ENCODE peak calls at places on chromosomes 3 and 15, in five cellular contexts. T is DND-41; D is CD8-positive, alpha-beta T cell; J is SJSA1; U is right cardiac atrium. K is an unnamed sample.

GRCh38 chr3:137105277-137105977 is 147.6 kb downstream of the IL20RB start:
- DNase-seq in U (no peak), J (peak; percentile 47), D (no peak), T (peak; percentile 30), K (no peak)

GRCh38 chr3:129277829-129278271 is 820 bp upstream of the HMCES start:
- DNase-seq in U (no peak), J (no peak), D (no peak), T (no peak), K (no peak)

GRCh38 chr15:70087708-70088352 is 9.9 kb downstream of the TLE3 start:
- DNase-seq in D (no peak), U (no peak), T (no peak), J (no peak), K (no peak)

GRCh38 chr3:133505813-133506212 is 67.7 kb upstream of the CDV3 start:
- DNase-seq in U (no peak), D (no peak), J (no peak), T (no peak), K (no peak)

GRCh38 chr3:14915636-14916222 is 31.7 kb upstream of the NR2C2 start:
- DNase-seq in T (peak; percentile 64), D (peak; percentile 60), U (no peak), J (no peak), K (peak; percentile 37)

GRCh38 chr3:179852117-179852886 is 184.4 kb downstream of the PEX5L start:
- DNase-seq in U (no peak), J (peak; percentile 42), T (no peak), D (no peak), K (no peak)

GRCh38 chr15:70604671-70605070 is 158.7 kb downstream of the UACA start:
- DNase-seq in U (no peak), J (no peak), D (no peak), T (no peak), K (no peak)

GRCh38 chr3:168024537-168024941 is 71.2 kb downstream of the GOLIM4 start:
- DNase-seq in T (no peak), J (peak; percentile 67), U (no peak), D (no peak), K (no peak)

GRCh38 chr15:100227781-100228180 is 114.0 kb downstream of the ADAMTS17 start:
- DNase-seq in U (no peak), T (no peak), J (no peak), D (no peak), K (no peak)

GRCh38 chr15:48421362-48421761 is 90.1 kb downstream of the DUT start:
- DNase-seq in J (no peak), U (no peak), T (no peak), D (no peak), K (no peak)

GRCh38 chr3:111956995-111957736 is 21.7 kb upstream of the ABHD10 start:
- DNase-seq in D (no peak), U (no peak), T (no peak), J (no peak), K (no peak)

GRCh38 chr3:15973930-15974329 is 176.2 kb upstream of the ANKRD28 start:
- DNase-seq in T (no peak), U (no peak), J (no peak), D (no peak), K (no peak)

GRCh38 chr3:158313344-158313927 is 203.5 kb downstream of the RSRC1 start:
- DNase-seq in T (peak; percentile 12), J (peak; percentile 22), D (no peak), U (no peak), K (no peak)

GRCh38 chr3:123348-123747 is 73.2 kb upstream of the CHL1 start:
- DNase-seq in U (no peak), T (no peak), D (no peak), J (no peak), K (no peak)

GRCh38 chr3:128502-128901 is 68.1 kb upstream of the CHL1 start:
- DNase-seq in D (no peak), J (no peak), U (no peak), T (no peak), K (no peak)

GRCh38 chr3:124557-125179 is 71.9 kb upstream of the CHL1 start:
- DNase-seq in U (no peak), J (no peak), T (no peak), D (no peak), K (no peak)
- H3K9me3 ChIP-seq in U (no peaks in the 10 kb centered on the region), J (no peaks in the 10 kb centered on the region), T (no peaks in the 10 kb centered on the region), D (no peaks in the 10 kb centered on the region), K (no peaks in the 10 kb centered on the region)

DNA sequence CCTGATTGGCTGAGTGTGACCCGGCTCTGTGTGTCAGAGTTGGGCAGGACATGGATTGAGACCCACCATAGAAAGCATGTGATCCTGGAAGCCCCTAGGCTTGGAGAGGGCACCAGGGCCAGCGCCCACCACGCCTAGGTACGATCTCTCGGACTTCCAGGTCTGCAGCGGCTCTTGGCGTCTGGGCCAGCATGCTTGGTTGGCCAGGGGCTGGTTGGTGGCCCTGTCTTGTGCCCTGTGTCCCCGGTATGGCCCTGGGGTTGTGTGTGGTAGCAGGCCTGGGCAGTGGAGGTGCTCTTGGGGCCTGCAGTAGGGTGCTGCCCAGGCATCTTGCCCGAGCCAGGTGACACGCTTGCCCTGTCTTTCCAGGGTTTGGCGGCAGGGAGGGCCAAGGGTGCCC is 210.6 kb downstream of the UBE3A start:
- DNase-seq in U (no peak), J (no peak), T (no peak), D (no peak), K (no peak)
- H3K9me3 ChIP-seq in U (no peaks in the 10 kb centered on the region), J (peaks cover 12% of the 10 kb centered on the region), T (peaks cover 17% of the 10 kb centered on the region), D (no peaks in the 10 kb centered on the region), K (no peaks in the 10 kb centered on the region)

GRCh38 chr15:95698230-95698629 is 632.3 kb upstream of the NR2F2 start:
- DNase-seq in J (no peak), U (no peak), T (no peak), D (no peak), K (no peak)
- H3K9me3 ChIP-seq in J (peaks cover 14% of the 10 kb centered on the region), U (peaks cover 3% of the 10 kb centered on the region), T (peaks cover 23% of the 10 kb centered on the region), D (no peaks in the 10 kb centered on the region), K (peaks cover 26% of the 10 kb centered on the region)

GRCh38 chr3:44643024-44643423 is 5.5 kb upstream of the ZNF35 start:
- DNase-seq in D (no peak), U (no peak), T (no peak), J (no peak), K (no peak)
- H3K9me3 ChIP-seq in D (peaks cover 40% of the 10 kb centered on the region), U (peaks cover 1% of the 10 kb centered on the region), T (peaks cover 8% of the 10 kb centered on the region), J (peaks cover 21% of the 10 kb centered on the region), K (peaks cover 34% of the 10 kb centered on the region)

GRCh38 chr3:156787015-156787414 is 39.1 kb upstream of the LEKR1 start:
- DNase-seq in T (no peak), J (no peak), U (no peak), D (no peak), K (no peak)
- H3K9me3 ChIP-seq in T (no peaks in the 10 kb centered on the region), J (no peaks in the 10 kb centered on the region), U (no peaks in the 10 kb centered on the region), D (no peaks in the 10 kb centered on the region), K (no peaks in the 10 kb centered on the region)

DNA sequence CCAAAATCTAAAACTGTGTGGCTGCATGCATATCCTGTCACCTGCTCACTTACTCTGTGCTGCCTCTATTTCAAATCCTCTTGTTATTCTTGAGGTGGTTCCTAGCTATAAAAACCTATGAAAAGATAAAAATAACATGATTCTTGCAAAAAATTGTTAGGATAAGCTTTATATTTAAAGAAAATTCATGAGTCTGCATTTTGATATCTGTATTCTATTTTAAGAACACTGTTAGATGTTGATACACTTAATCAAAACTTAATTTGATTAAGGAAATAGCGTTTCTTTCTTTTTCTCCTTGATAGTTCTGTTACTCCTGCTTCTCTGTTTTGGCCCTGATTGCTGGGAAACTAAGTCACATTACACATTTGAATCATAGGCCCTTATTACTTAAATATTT is 22.5 kb downstream of the STT3B start:
- DNase-seq in U (no peak), D (no peak), T (no peak), J (no peak), K (no peak)
- H3K9me3 ChIP-seq in U (no peaks in the 10 kb centered on the region), D (peaks cover 4% of the 10 kb centered on the region), T (no peaks in the 10 kb centered on the region), J (no peaks in the 10 kb centered on the region), K (no peaks in the 10 kb centered on the region)

DNA sequence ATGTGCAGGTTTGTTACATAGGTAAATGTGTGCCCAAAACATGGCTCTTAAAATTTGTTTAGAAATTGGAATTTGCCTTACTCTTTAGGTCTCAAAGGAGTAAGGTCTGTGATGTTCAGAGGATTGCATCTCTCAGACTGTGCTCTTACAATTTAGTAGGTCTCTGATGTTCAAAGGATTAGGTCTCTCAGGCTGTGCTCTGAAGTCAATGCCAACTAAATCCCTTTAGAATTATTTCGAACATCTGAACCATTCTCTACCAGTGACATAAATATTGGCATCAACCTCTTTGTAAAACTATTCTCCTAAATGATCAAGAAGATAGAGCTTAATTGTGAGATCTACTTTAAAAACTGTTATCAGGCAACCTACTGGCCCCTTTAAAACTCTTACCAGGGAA is at the start of gene OR5K1:
- DNase-seq in D (no peak), U (no peak), J (no peak), T (no peak), K (no peak)
- H3K9me3 ChIP-seq in D (no peaks in the 10 kb centered on the region), U (no peaks in the 10 kb centered on the region), J (no peaks in the 10 kb centered on the region), T (no peaks in the 10 kb centered on the region), K (no peaks in the 10 kb centered on the region)

DNA sequence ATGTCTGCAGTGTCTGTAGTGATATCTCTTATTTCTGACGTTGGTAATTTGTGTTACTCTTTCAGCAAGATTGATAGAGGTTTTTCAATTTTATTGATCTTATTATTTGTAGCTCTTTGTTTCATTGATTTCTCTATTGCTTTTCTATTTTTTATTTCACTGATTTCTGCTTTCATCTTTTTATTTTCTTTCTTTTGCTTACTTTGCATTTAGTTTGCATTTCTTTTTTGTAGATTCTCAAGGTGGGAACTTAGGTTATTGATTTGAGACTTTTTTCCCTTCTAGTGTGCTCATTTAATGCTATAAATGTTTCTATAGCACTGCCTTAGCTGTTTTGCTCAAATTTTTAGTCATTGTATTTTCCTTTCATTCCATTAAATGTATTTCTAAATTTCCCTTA is 49.5 kb upstream of the GABRG3 start:
- DNase-seq in J (no peak), T (no peak), U (no peak), D (no peak), K (no peak)
- H3K9me3 ChIP-seq in J (no peaks in the 10 kb centered on the region), T (no peaks in the 10 kb centered on the region), U (no peaks in the 10 kb centered on the region), D (no peaks in the 10 kb centered on the region), K (peaks cover 6% of the 10 kb centered on the region)

GRCh38 chr15:25171856-25172687 is 217.3 kb downstream of the SNRPN start:
- DNase-seq in J (no peak), U (peak; percentile 2), D (peak; percentile 38), T (no peak), K (peak; percentile 57)
- H3K9me3 ChIP-seq in J (peaks cover 23% of the 10 kb centered on the region), U (peaks cover 2% of the 10 kb centered on the region), D (no peaks in the 10 kb centered on the region), T (peaks cover 47% of the 10 kb centered on the region), K (peaks cover 26% of the 10 kb centered on the region)

DNA sequence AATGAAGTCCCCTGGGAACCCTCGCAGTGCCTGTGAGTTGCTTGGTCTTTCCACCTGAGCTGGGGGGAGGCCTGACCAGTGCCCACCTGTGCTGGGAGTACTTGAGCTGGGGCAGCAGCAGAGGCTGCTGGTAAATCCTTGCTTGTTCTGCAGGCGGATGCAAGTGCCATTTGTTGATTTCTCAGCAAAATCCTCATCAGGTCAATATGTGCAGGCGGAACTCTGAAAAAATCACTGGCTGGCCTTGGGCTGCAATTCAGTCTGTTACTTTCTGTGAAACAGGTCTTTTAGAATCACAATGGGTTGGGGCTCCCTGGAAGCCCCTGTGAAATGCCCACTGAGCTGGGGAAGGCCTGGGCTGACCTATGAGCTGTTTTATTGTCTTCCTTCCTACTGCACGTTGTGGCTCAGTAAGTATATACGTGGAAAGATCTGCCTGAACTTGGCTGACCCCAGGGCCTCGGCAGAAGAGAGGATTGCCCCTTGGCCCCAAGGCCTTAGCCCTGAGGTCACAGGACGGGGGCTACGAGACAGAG is 182.0 kb upstream of the RGMA start:
- DNase-seq in J (no peak), U (no peak), T (no peak), D (no peak), K (no peak)
- H3K9me3 ChIP-seq in J (no peaks in the 10 kb centered on the region), U (no peaks in the 10 kb centered on the region), T (no peaks in the 10 kb centered on the region), D (no peaks in the 10 kb centered on the region), K (no peaks in the 10 kb centered on the region)

K was measured in upper lobe of right lung.